ENCODE peak calls at places on chromosomes 1 and 21, in five cellular contexts. T is tibial nerve, X is astrocyte, Q is fibroblast of lung, I is thyroid gland. Y is an unnamed sample.
A peak's percentile ranks its signal among the peaks of the same experiment; 100 is the strongest.

GRCh38 chr1:152502496-152503180 is 8.0 kb upstream of the LCE5A start:
- DNase-seq in T (no peak), X (peak; percentile 3), Q (peak; percentile 19), I (no peak), Y (no peak)

GRCh38 chr21:42547001-42547905 is 33.6 kb downstream of the SLC37A1 start:
- DNase-seq in T (no peak), X (no peak), Q (no peak), I (no peak), Y (no peak)

GRCh38 chr1:18726388-18726787 is 95.7 kb downstream of the PAX7 start:
- DNase-seq in T (no peak), X (no peak), Q (no peak), I (no peak), Y (no peak)

GRCh38 chr1:209422281-209422680 is 161.2 kb upstream of the CAMK1G start:
- DNase-seq in T (no peak), X (no peak), Q (no peak), I (no peak), Y (no peak)

GRCh38 chr1:153677718-153678518 is 570 bp upstream of the NPR1 start:
- DNase-seq in T (peak; percentile 26), X (no peak), Q (peak; percentile 35), I (peak; percentile 46), Y (no peak)

GRCh38 chr1:78079580-78079979 is 33.8 kb downstream of the GIPC2 start:
- DNase-seq in T (no peak), X (peak; percentile 53), Q (peak; percentile 61), I (no peak), Y (no peak)

GRCh38 chr1:244297087-244297486 is 154.6 kb downstream of the ADSS2 start:
- DNase-seq in T (no peak), X (no peak), Q (no peak), I (no peak), Y (no peak)

GRCh38 chr1:216193839-216194443 is 229.3 kb downstream of the USH2A start:
- DNase-seq in T (no peak), X (no peak), Q (no peak), I (no peak), Y (no peak)

GRCh38 chr1:63537940-63538339 is 14.6 kb downstream of the EFCAB7 start:
- DNase-seq in T (no peak), X (no peak), Q (no peak), I (no peak), Y (no peak)

GRCh38 chr1:49297783-49298182 is 521.1 kb upstream of the BEND5 start:
- DNase-seq in T (no peak), X (no peak), Q (no peak), I (no peak), Y (no peak)

GRCh38 chr21:17779486-17779885 is 39.7 kb downstream of the C21orf91 start:
- DNase-seq in T (no peak), X (no peak), Q (no peak), I (no peak), Y (no peak)

GRCh38 chr1:183147735-183148134 is 38.3 kb upstream of the LAMC2 start:
- DNase-seq in T (no peak), X (peak; percentile 36), Q (peak; percentile 46), I (no peak), Y (no peak)

GRCh38 chr1:65896721-65897120 is 104.0 kb downstream of the PDE4B start:
- DNase-seq in T (no peak), X (peak; percentile 41), Q (peak; percentile 55), I (no peak), Y (no peak)

GRCh38 chr1:20620005-20620404 is 13.3 kb upstream of the PINK1 start:
- DNase-seq in T (no peak), X (no peak), Q (no peak), I (no peak), Y (no peak)

GRCh38 chr1:38119000-38119399 is 72.4 kb upstream of the POU3F1 start:
- DNase-seq in T (no peak), X (no peak), Q (no peak), I (no peak), Y (no peak)

GRCh38 chr1:160657477-160657820 is 10.6 kb upstream of the SLAMF1 start:
- DNase-seq in T (no peak), X (no peak), Q (no peak), I (no peak), Y (no peak)

GRCh38 chr21:45329261-45330074 is 41.8 kb upstream of the POFUT2 start:
- DNase-seq in T (no peak), X (no peak), Q (no peak), I (peak; percentile 90), Y (no peak)

GRCh38 chr1:244642526-244642925 is 10.4 kb upstream of the DESI2 start:
- DNase-seq in T (no peak), X (no peak), Q (no peak), I (no peak), Y (no peak)

GRCh38 chr1:88673446-88673845 is 10.6 kb upstream of the PKN2 start:
- DNase-seq in T (no peak), X (no peak), Q (no peak), I (no peak), Y (no peak)

GRCh38 chr1:230900984-230901383 is 32.7 kb upstream of the C1orf198 start:
- DNase-seq in T (no peak), X (no peak), Q (no peak), I (peak; percentile 56), Y (no peak)

GRCh38 chr21:16086121-16086520 is 356.3 kb downstream of the USP25 start:
- DNase-seq in T (no peak), X (no peak), Q (no peak), I (no peak), Y (no peak)

GRCh38 chr1:55331355-55331754 is 116.2 kb upstream of the USP24 start:
- DNase-seq in T (no peak), X (no peak), Q (peak; percentile 20), I (no peak), Y (no peak)

GRCh38 chr1:47522890-47523811 is 85.3 kb downstream of the FOXD2 start:
- DNase-seq in T (no peak), X (no peak), Q (no peak), I (no peak), Y (no peak)

GRCh38 chr1:47529520-47530098 is 91.8 kb downstream of the FOXD2 start:
- DNase-seq in T (no peak), X (no peak), Q (no peak), I (no peak), Y (no peak)

GRCh38 chr1:47524272-47524671 is 86.4 kb downstream of the FOXD2 start:
- DNase-seq in T (no peak), X (no peak), Q (no peak), I (no peak), Y (no peak)

GRCh38 chr1:47523812-47524170 is 85.9 kb downstream of the FOXD2 start:
- DNase-seq in T (no peak), X (no peak), Q (no peak), I (no peak), Y (no peak)

GRCh38 chr1:47527653-47528272 is 89.9 kb downstream of the FOXD2 start:
- DNase-seq in T (no peak), X (no peak), Q (no peak), I (no peak), Y (no peak)
- TF ChIP-seq CTCF in T (no peak), X (no peak), Q (peak; percentile 18), I (peak; percentile 22), Y (no peak)

GRCh38 chr1:12006167-12006921 is 13.0 kb upstream of the MIIP start:
- DNase-seq in T (no peak), X (no peak), Q (no peak), I (peak; percentile 71), Y (no peak)
- H3K27ac ChIP-seq in T (no peak overlapping the region), X (no peak overlapping the region), Q (no peak overlapping the region), I (peak overlapping the region; percentile 43), Y (no peak overlapping the region)

DNA sequence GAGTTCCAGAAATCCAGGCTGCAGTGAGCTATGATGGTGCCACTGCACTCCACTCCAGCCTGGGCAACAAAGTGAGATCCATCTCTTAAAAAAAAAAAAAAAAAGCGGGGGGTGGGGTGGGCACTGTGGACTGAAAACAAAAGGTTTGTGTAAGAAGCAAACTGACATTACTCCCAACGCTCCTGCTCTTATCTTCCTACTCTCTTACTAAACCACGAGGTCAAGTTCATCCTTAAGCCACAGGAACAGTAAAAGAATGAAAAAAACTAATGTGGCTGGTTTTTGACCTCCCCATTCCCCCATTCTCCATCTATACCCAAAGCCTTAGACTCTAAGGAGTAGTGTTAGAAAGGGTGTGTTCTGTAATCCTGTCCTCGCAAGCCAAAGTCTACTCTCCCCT is 30.8 kb downstream of the TFAP2E start:
- DNase-seq in T (no peak), X (peak; percentile 25), Q (peak; percentile 41), I (no peak), Y (no peak)
- H3K4me3 ChIP-seq in T (no peak overlapping the region), X (no peak overlapping the region), Q (no peak overlapping the region), I (no peak overlapping the region), Y (no peak overlapping the region)

GRCh38 chr1:220012259-220012658 is 34.0 kb downstream of the EPRS1 start:
- DNase-seq in T (no peak), X (peak; percentile 3), Q (peak; percentile 20), I (no peak), Y (no peak)
- TF ChIP-seq CTCF in T (no peak), X (no peak), Q (peak; percentile 17), I (no peak), Y (peak; percentile 1)

DNA sequence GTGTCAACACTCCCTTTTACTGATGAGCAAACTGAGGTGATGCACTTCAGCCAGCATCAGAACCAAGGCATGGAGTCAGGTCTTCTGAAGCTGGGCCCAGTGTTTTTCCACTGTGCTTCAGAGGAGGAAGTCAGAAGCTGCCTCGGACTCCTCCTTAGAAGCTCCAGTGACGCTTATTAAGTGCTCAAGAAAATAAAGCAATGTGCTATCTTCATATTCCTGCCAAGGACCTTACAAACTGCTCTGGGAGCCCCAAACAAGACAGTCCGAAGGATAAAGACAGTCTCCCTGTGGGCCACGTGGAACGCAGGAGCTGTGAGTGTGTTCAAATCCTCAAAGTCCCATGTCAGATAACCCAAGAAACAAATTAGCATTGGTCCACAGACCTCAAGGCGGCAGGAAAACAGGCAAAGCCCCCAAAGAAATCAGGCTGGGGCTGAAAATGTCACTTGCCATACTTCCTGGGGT is 3.1 kb upstream of the NAV1 start:
- DNase-seq in T (no peak), X (no peak), Q (no peak), I (no peak), Y (no peak)
- H3K27ac ChIP-seq in T (peak overlapping the region; percentile 50), X (peak overlapping the region; percentile 49), Q (peak overlapping the region; percentile 73), I (no peak overlapping the region), Y (peak overlapping the region; percentile 22)

GRCh38 chr1:150560576-150560975 is 11.4 kb downstream of the ADAMTSL4 start:
- DNase-seq in T (no peak), X (no peak), Q (no peak), I (no peak), Y (no peak)
- H3K4me3 ChIP-seq in T (peak overlapping the region; percentile 55), X (no peak overlapping the region), Q (peak overlapping the region; percentile 56), I (no peak overlapping the region), Y (peak overlapping the region; percentile 67)

DNA sequence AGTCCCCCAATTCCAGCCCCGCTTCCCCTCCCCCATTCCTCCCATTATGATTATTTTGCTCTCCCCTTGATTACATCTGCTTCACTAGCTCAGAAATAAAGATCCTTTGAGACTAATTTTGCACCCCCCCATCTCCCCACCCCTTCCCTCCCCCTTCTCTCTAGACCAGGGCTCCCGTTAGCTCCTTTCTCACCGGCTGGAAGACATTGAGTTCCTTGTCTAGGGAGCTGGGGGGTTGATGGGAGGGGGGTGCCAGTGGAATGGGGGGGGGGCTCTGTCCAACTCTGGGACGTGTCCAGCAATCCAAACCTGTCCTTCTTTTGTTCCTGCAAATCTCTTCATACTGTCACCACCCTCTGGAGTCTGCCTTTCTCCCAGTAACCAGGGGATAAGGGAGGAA is 61.8 kb downstream of the RHBG start:
- DNase-seq in T (no peak), X (no peak), Q (no peak), I (no peak), Y (no peak)
- TF ChIP-seq CTCF in T (no peak), X (no peak), Q (no peak), I (no peak), Y (no peak)